ENCODE peak calls at places on chromosomes 13 and 19, in four cellular contexts. G, M, A and X are unnamed samples.

GRCh38 chr13:109275848-109276247 is 510.5 kb downstream of the IRS2 start:
- DNase-seq in G (no peak), M (no peak), A (no peak), X (no peak)

GRCh38 chr13:62357887-62358645 is 942.4 kb upstream of the PCDH20 start:
- DNase-seq in G (no peak), M (peak; percentile 74), A (peak; percentile 60), X (peak; percentile 32)

GRCh38 chr19:56476671-56477428 is at the start of gene ZNF667:
- DNase-seq in G (no peak), M (no peak), A (no peak), X (no peak)

GRCh38 chr13:98473135-98473791 is 103.6 kb downstream of the STK24 start:
- DNase-seq in G (no peak), M (no peak), A (no peak), X (no peak)

GRCh38 chr13:49733181-49733951 is 42.1 kb upstream of the EBPL start:
- DNase-seq in G (no peak), M (no peak), A (peak; percentile 59), X (no peak)

GRCh38 chr13:49936943-49937273 is 768 bp upstream of the SPRYD7 start:
- DNase-seq in G (no peak), M (no peak), A (no peak), X (no peak)

GRCh38 chr13:42894765-42895181 is 97.3 kb downstream of the EPSTI1 start:
- DNase-seq in G (no peak), M (no peak), A (no peak), X (no peak)

GRCh38 chr13:85728831-85729230 is 70.4 kb downstream of the SLITRK6 start:
- DNase-seq in G (no peak), M (no peak), A (no peak), X (no peak)

GRCh38 chr13:80753951-80754350 is 413.0 kb upstream of the SPRY2 start:
- DNase-seq in G (no peak), M (no peak), A (no peak), X (no peak)

GRCh38 chr19:23882493-23882892 is 32.2 kb upstream of the ZNF726 start:
- DNase-seq in G (no peak), M (no peak), A (peak; percentile 69), X (no peak)

GRCh38 chr19:13164370-13165090 is 14.3 kb downstream of the IER2 start:
- DNase-seq in G (peak; percentile 53), M (no peak), A (peak; percentile 89), X (no peak)
- TF ChIP-seq POLR2AphosphoS5 in G (no peak), M (no peak), A (peak; percentile 74), X (peak; percentile 31)

GRCh38 chr19:47471733-47472457 is at the start of gene SLC8A2:
- DNase-seq in G (peak; percentile 97), M (peak; percentile 35), A (peak; percentile 52), X (no peak)
- H3K4me3 ChIP-seq in G (no peak within 1 kb of the TSS), M (no peak within 1 kb of the TSS), A (peak within 1 kb of the TSS; percentile 16), X (peak within 1 kb of the TSS; percentile 31)

GRCh38 chr19:55090564-55090963 is 14.9 kb downstream of the EPS8L1 start:
- DNase-seq in G (no peak), M (no peak), A (no peak), X (no peak)

GRCh38 chr19:55089279-55089944 is 13.7 kb downstream of the EPS8L1 start:
- DNase-seq in G (no peak), M (no peak), A (no peak), X (no peak)

GRCh38 chr19:55092423-55093318 is 17.0 kb downstream of the EPS8L1 start:
- DNase-seq in G (peak; percentile 6), M (no peak), A (no peak), X (no peak)

GRCh38 chr19:55091126-55091910 is 15.6 kb downstream of the EPS8L1 start:
- DNase-seq in G (no peak), M (no peak), A (no peak), X (no peak)

GRCh38 chr19:55091955-55092354 is 16.3 kb downstream of the EPS8L1 start:
- DNase-seq in G (peak; percentile 67), M (no peak), A (no peak), X (no peak)
- TF ChIP-seq TCF7L2 in G (no peak), M (no peak), A (no peak), X (no peak)

GRCh38 chr19:49850221-49850486 is 805 bp upstream of the PTOV1 start:
- DNase-seq in G (no peak), M (no peak), A (no peak), X (no peak)

GRCh38 chr19:49852631-49853126 is 1.7 kb downstream of the PTOV1 start:
- DNase-seq in G (no peak), M (no peak), A (no peak), X (no peak)

GRCh38 chr19:49849433-49850220 is 1.3 kb upstream of the PTOV1 start:
- DNase-seq in G (no peak), M (no peak), A (no peak), X (no peak)

GRCh38 chr19:49850487-49851342 is at the start of gene PTOV1:
- DNase-seq in G (peak; percentile 97), M (peak; percentile 84), A (peak; percentile 90), X (no peak)

GRCh38 chr19:49851456-49852259 is 699 bp downstream of the PTOV1 start:
- DNase-seq in G (peak; percentile 68), M (no peak), A (no peak), X (no peak)
- TF ChIP-seq POLR2AphosphoS5 in G (no peak), M (no peak), A (no peak), X (no peak)